ENCODE peak calls at places on chromosomes 12 and 14, in eight cellular contexts. F, N, P, R, M, Q, O and A are unnamed samples.

GRCh38 chr12:65518771-65519170 is 240.3 kb downstream of the MSRB3 start:
- DNase-seq in F (no peak), R (no peak), O (no peak), M (no peak), N (no peak), Q (no peak), P (no peak), A (no peak)

GRCh38 chr12:15322164-15323054 is at the start of gene PTPRO:
- DNase-seq in R (peak), O (no peak), M (no peak), P (no peak), N (no peak), Q (no peak), F (peak), A (no peak)

GRCh38 chr12:93894391-93895095 is 217.4 kb downstream of the CRADD start:
- DNase-seq in P (no peak), R (no peak), F (no peak), O (no peak), Q (no peak), M (no peak), N (no peak), A (no peak)

GRCh38 chr12:109968032-109968420 is 28.1 kb downstream of the GIT2 start:
- DNase-seq in R (no peak), F (no peak), P (no peak), O (no peak), M (no peak), N (no peak), Q (no peak), A (no peak)

GRCh38 chr14:34930591-34931069 is 52.2 kb upstream of the SRP54 start:
- DNase-seq in M (no peak), Q (peak), N (no peak), O (peak), F (no peak), R (no peak), P (peak), A (no peak)

GRCh38 chr14:66403183-66403582 is 83.0 kb upstream of the CCDC196 start:
- DNase-seq in N (no peak), R (peak), Q (no peak), M (no peak), F (no peak), O (no peak), P (no peak), A (no peak)

GRCh38 chr12:89073027-89073398 is 279.3 kb downstream of the DUSP6 start:
- DNase-seq in Q (no peak), R (peak), N (no peak), M (peak), P (no peak), F (no peak), O (no peak), A (no peak)

GRCh38 chr14:69312608-69313007 is 52.6 kb downstream of the GALNT16 start:
- DNase-seq in R (no peak), M (no peak), Q (no peak), O (no peak), P (no peak), N (no peak), F (no peak), A (peak)

GRCh38 chr12:132597333-132598283 is 12.8 kb downstream of the LRCOL1 start:
- DNase-seq in O (no peak), F (no peak), P (peak), R (peak), M (no peak), Q (no peak), N (no peak), A (no peak)

GRCh38 chr12:111529424-111530368 is 69.4 kb downstream of the ATXN2 start:
- DNase-seq in R (peak), Q (peak), O (peak), P (peak), M (peak), F (peak), N (peak), A (no peak)

GRCh38 chr14:100466111-100466856 is 120.9 kb downstream of the BEGAIN start:
- DNase-seq in Q (no peak), M (no peak), O (no peak), F (no peak), R (no peak), P (no peak), N (no peak), A (no peak)

GRCh38 chr14:33842299-33842698 is 108.6 kb downstream of the EGLN3 start:
- DNase-seq in F (no peak), Q (no peak), O (no peak), R (peak), N (no peak), M (no peak), P (no peak), A (no peak)

GRCh38 chr14:105217764-105218163 is 30.6 kb upstream of the BTBD6 start:
- DNase-seq in M (no peak), N (no peak), F (no peak), O (no peak), Q (no peak), P (no peak), R (no peak), A (no peak)

GRCh38 chr14:94753067-94753466 is 16.8 kb downstream of the GSC start:
- DNase-seq in M (no peak), R (no peak), P (no peak), Q (no peak), N (no peak), F (no peak), O (no peak), A (peak)

GRCh38 chr12:47754881-47755280 is 3.8 kb downstream of the RAPGEF3 start:
- DNase-seq in F (no peak), Q (no peak), P (no peak), M (no peak), R (no peak), N (no peak), O (no peak), A (no peak)

GRCh38 chr12:57626111-57626928 is 6.7 kb downstream of the B4GALNT1 start:
- DNase-seq in N (no peak), Q (no peak), O (no peak), F (no peak), R (no peak), P (no peak), M (no peak), A (peak)

GRCh38 chr12:47848853-47849252 is 29.1 kb upstream of the HDAC7 start:
- DNase-seq in Q (no peak), N (no peak), R (no peak), M (no peak), P (no peak), F (no peak), O (no peak), A (no peak)

GRCh38 chr14:102922490-102923200 is at the start of gene AMN:
- DNase-seq in R (peak), Q (no peak), N (no peak), M (no peak), P (no peak), O (no peak), F (no peak), A (no peak)

GRCh38 chr12:106957617-106958016 is 1.9 kb downstream of the TMEM263 start:
- DNase-seq in P (no peak), Q (no peak), F (no peak), M (no peak), O (no peak), R (peak), N (no peak), A (no peak)

GRCh38 chr14:96796851-96797187 is 363 bp upstream of the VRK1 start:
- DNase-seq in F (no peak), M (no peak), Q (no peak), O (no peak), P (no peak), N (no peak), R (no peak), A (no peak)

GRCh38 chr12:100110276-100110675 is 32.4 kb downstream of the BLTP3B start:
- DNase-seq in R (no peak), F (no peak), N (no peak), O (no peak), M (no peak), Q (no peak), P (no peak), A (no peak)

GRCh38 chr14:35140718-35141581 is 18.6 kb downstream of the PRORP start:
- DNase-seq in M (no peak), N (no peak), F (no peak), O (no peak), Q (no peak), R (peak), P (no peak), A (no peak)

GRCh38 chr12:65430571-65431306 is 152.3 kb downstream of the MSRB3 start:
- DNase-seq in M (no peak), F (no peak), N (no peak), P (no peak), R (peak), O (no peak), Q (no peak), A (no peak)

GRCh38 chr14:93493054-93493453 is 62.3 kb downstream of the UNC79 start:
- DNase-seq in P (no peak), O (no peak), M (no peak), N (no peak), Q (no peak), F (no peak), R (no peak), A (no peak)

GRCh38 chr14:71403673-71404072 is 496.4 kb downstream of the PCNX1 start:
- DNase-seq in N (no peak), P (peak), F (no peak), R (no peak), O (peak), M (no peak), Q (peak), A (no peak)

GRCh38 chr14:37595809-37596595 is 573 bp downstream of the TTC6 start:
- DNase-seq in F (no peak), O (no peak), M (no peak), Q (no peak), R (peak), P (peak), N (no peak), A (no peak)